ENCODE peak calls at places on chromosome 1, in nine cellular contexts. One of them, this sample, is unnamed.

GRCh38 chr1:189987509-189987908 is 490.2 kb downstream of the BRINP3 start:
- DNase-seq in GM04503: no peak
- DNase-seq in NCI-H774: no peak
- DNase-seq in AG09309: no peak
- DNase-seq in fibroblast of the conjunctiva: no peak
- DNase-seq in fibroblast of the aortic adventitia: no peak
- DNase-seq in GM10248: no peak
- DNase-seq in GF-D8: no peak
- DNase-seq in stimulated activated CD4-positive, alpha-beta T cell treated with anti-CD3 and anti-CD28 coated beads, Interleukin-2, amount 100 ng/mL, for 48 hours: no peak
- DNase-seq in this sample: no peak

GRCh38 chr1:186950547-186950946 is 121.8 kb downstream of the PLA2G4A start:
- DNase-seq in GM04503: no peak
- DNase-seq in NCI-H774: no peak
- DNase-seq in AG09309: no peak
- DNase-seq in fibroblast of the conjunctiva: no peak
- DNase-seq in fibroblast of the aortic adventitia: peak
- DNase-seq in GM10248: no peak
- DNase-seq in GF-D8: no peak
- DNase-seq in stimulated activated CD4-positive, alpha-beta T cell treated with anti-CD3 and anti-CD28 coated beads, Interleukin-2, amount 100 ng/mL, for 48 hours: no peak
- DNase-seq in this sample: no peak

GRCh38 chr1:65830306-65830705 is 37.6 kb downstream of the PDE4B start:
- DNase-seq in GM04503: no peak
- DNase-seq in NCI-H774: no peak
- DNase-seq in AG09309: no peak
- DNase-seq in fibroblast of the conjunctiva: no peak
- DNase-seq in fibroblast of the aortic adventitia: no peak
- DNase-seq in GM10248: no peak
- DNase-seq in GF-D8: no peak
- DNase-seq in stimulated activated CD4-positive, alpha-beta T cell treated with anti-CD3 and anti-CD28 coated beads, Interleukin-2, amount 100 ng/mL, for 48 hours: no peak
- DNase-seq in this sample: no peak

GRCh38 chr1:226109829-226110248 is 47.3 kb downstream of the H3-3A start:
- DNase-seq in GM04503: no peak
- DNase-seq in NCI-H774: peak
- DNase-seq in AG09309: no peak
- DNase-seq in fibroblast of the conjunctiva: peak
- DNase-seq in fibroblast of the aortic adventitia: peak
- DNase-seq in GM10248: peak
- DNase-seq in GF-D8: peak
- DNase-seq in stimulated activated CD4-positive, alpha-beta T cell treated with anti-CD3 and anti-CD28 coated beads, Interleukin-2, amount 100 ng/mL, for 48 hours: peak
- DNase-seq in this sample: peak

GRCh38 chr1:228048120-228048519 is 34.4 kb upstream of the ARF1 start:
- DNase-seq in GM04503: no peak
- DNase-seq in NCI-H774: no peak
- DNase-seq in AG09309: no peak
- DNase-seq in fibroblast of the conjunctiva: no peak
- DNase-seq in fibroblast of the aortic adventitia: no peak
- DNase-seq in GM10248: no peak
- DNase-seq in GF-D8: no peak
- DNase-seq in stimulated activated CD4-positive, alpha-beta T cell treated with anti-CD3 and anti-CD28 coated beads, Interleukin-2, amount 100 ng/mL, for 48 hours: no peak
- DNase-seq in this sample: no peak

GRCh38 chr1:201119206-201119814 is 7.1 kb upstream of the CACNA1S start:
- DNase-seq in GM04503: no peak
- DNase-seq in NCI-H774: no peak
- DNase-seq in AG09309: no peak
- DNase-seq in fibroblast of the conjunctiva: peak
- DNase-seq in fibroblast of the aortic adventitia: peak
- DNase-seq in GM10248: peak
- DNase-seq in GF-D8: no peak
- DNase-seq in stimulated activated CD4-positive, alpha-beta T cell treated with anti-CD3 and anti-CD28 coated beads, Interleukin-2, amount 100 ng/mL, for 48 hours: peak
- DNase-seq in this sample: peak

GRCh38 chr1:202283379-202283844 is 58.3 kb downstream of the UBE2T start:
- DNase-seq in GM04503: peak
- DNase-seq in NCI-H774: no peak
- DNase-seq in AG09309: peak
- DNase-seq in fibroblast of the conjunctiva: peak
- DNase-seq in fibroblast of the aortic adventitia: peak
- DNase-seq in GM10248: no peak
- DNase-seq in GF-D8: no peak
- DNase-seq in stimulated activated CD4-positive, alpha-beta T cell treated with anti-CD3 and anti-CD28 coated beads, Interleukin-2, amount 100 ng/mL, for 48 hours: no peak
- DNase-seq in this sample: no peak

GRCh38 chr1:212609701-212610574 is 1.4 kb downstream of the ATF3 start:
- DNase-seq in GM04503: no peak
- DNase-seq in NCI-H774: no peak
- DNase-seq in AG09309: no peak
- DNase-seq in fibroblast of the conjunctiva: no peak
- DNase-seq in fibroblast of the aortic adventitia: peak
- DNase-seq in GM10248: no peak
- DNase-seq in GF-D8: no peak
- DNase-seq in stimulated activated CD4-positive, alpha-beta T cell treated with anti-CD3 and anti-CD28 coated beads, Interleukin-2, amount 100 ng/mL, for 48 hours: no peak
- DNase-seq in this sample: no peak

GRCh38 chr1:78019031-78019430 is 14.3 kb downstream of the DNAJB4 start:
- DNase-seq in GM04503: no peak
- DNase-seq in NCI-H774: no peak
- DNase-seq in AG09309: no peak
- DNase-seq in fibroblast of the conjunctiva: no peak
- DNase-seq in fibroblast of the aortic adventitia: no peak
- DNase-seq in GM10248: no peak
- DNase-seq in GF-D8: no peak
- DNase-seq in stimulated activated CD4-positive, alpha-beta T cell treated with anti-CD3 and anti-CD28 coated beads, Interleukin-2, amount 100 ng/mL, for 48 hours: no peak
- DNase-seq in this sample: no peak

This sample was measured in progenitor cell of endocrine pancreas.